ENCODE peak calls at places on chromosomes 12 and 14, in five cellular contexts. D is GM23248, I is left ventricle myocardium inferior, X is HCT116, N is cardiac muscle cell. E is an unnamed sample. For H3K36me3 and H3K9me3, the result is how much of the 10 kb centered on the place peaks cover.

GRCh38 chr12:46227616-46228015 is 41.2 kb downstream of the SLC38A1 start:
- DNase-seq in D (no peak), I (no peak), X (no peak), N (no peak), E (no peak)

GRCh38 chr14:79842270-79842669 is 369.0 kb downstream of the DIO2 start:
- DNase-seq in D (peak), I (peak), X (no peak), N (peak), E (peak)

GRCh38 chr14:20719777-20720176 is 25.9 kb upstream of the EDDM3A start:
- DNase-seq in D (no peak), I (no peak), X (no peak), N (no peak), E (no peak)

GRCh38 chr12:124767075-124767821 is 96.4 kb downstream of the SCARB1 start:
- DNase-seq in D (peak), I (peak), X (no peak), N (peak), E (peak)

GRCh38 chr12:53746592-53747491 is 4.9 kb downstream of the CISTR start:
- DNase-seq in D (peak), I (peak), X (peak), N (peak), E (peak)

GRCh38 chr14:97592341-97592980 is 795.3 kb downstream of the VRK1 start:
- DNase-seq in D (no peak), I (no peak), X (no peak), N (no peak), E (no peak)

GRCh38 chr14:65492277-65492676 is 79.7 kb downstream of the FUT8 start:
- DNase-seq in D (no peak), I (no peak), X (no peak), N (no peak), E (no peak)

GRCh38 chr14:50320279-50320678 is 8.2 kb downstream of the DMAC2L start:
- DNase-seq in D (peak), I (no peak), X (no peak), N (peak), E (no peak)

GRCh38 chr14:81268016-81268416 is 47.3 kb upstream of the GTF2A1 start:
- DNase-seq in D (peak), I (no peak), X (no peak), N (no peak), E (no peak)

GRCh38 chr12:48191096-48191495 is 7.7 kb downstream of the CCDC184 start:
- DNase-seq in D (no peak), I (no peak), X (no peak), N (no peak), E (no peak)

GRCh38 chr12:113689047-113689610 is 217.5 kb upstream of the LHX5 start:
- DNase-seq in D (no peak), I (no peak), X (no peak), N (no peak), E (no peak)

GRCh38 chr14:61321385-61322010 is at the start of gene PRKCH:
- DNase-seq in D (peak), I (peak), X (peak), N (peak), E (peak)

GRCh38 chr14:100800041-100800440 is 25.9 kb upstream of the MEG3 start:
- DNase-seq in D (no peak), I (no peak), X (no peak), N (no peak), E (no peak)

GRCh38 chr12:51025182-51025747 is 919 bp downstream of the SLC11A2 start:
- DNase-seq in D (no peak), I (no peak), X (no peak), N (no peak), E (no peak)

GRCh38 chr14:51318777-51319176 is 78.7 kb downstream of the TMX1 start:
- DNase-seq in D (peak), I (no peak), X (no peak), N (no peak), E (no peak)

GRCh38 chr14:67765192-67765834 is 51.1 kb downstream of the ZFYVE26 start:
- DNase-seq in D (no peak), I (no peak), X (no peak), N (no peak), E (no peak)

GRCh38 chr14:25049127-25049558 is 804 bp downstream of the STXBP6 start:
- DNase-seq in D (peak), I (no peak), X (no peak), N (peak), E (no peak)

GRCh38 chr12:131221061-131221945 is 267.6 kb downstream of the ADGRD1 start:
- DNase-seq in D (no peak), I (no peak), X (no peak), N (no peak), E (no peak)

GRCh38 chr12:64650762-64651161 is 40.5 kb downstream of the RASSF3 start:
- DNase-seq in D (no peak), I (no peak), X (no peak), N (no peak), E (peak)

GRCh38 chr12:127677537-127678131 is 589.3 kb upstream of the TMEM132C start:
- DNase-seq in D (peak), I (peak), X (no peak), N (peak), E (peak)

GRCh38 chr12:63917864-63918742 is 73.6 kb downstream of the SRGAP1 start:
- DNase-seq in D (peak), I (no peak), X (peak), N (peak), E (peak)

GRCh38 chr12:93938921-93939320 is 209.5 kb upstream of the PLXNC1 start:
- DNase-seq in D (peak), I (no peak), X (no peak), N (no peak), E (no peak)

GRCh38 chr12:76299536-76300296 is 48.5 kb downstream of the BBS10 start:
- DNase-seq in D (no peak), I (no peak), X (peak), N (no peak), E (no peak)

GRCh38 chr12:124675881-124676688 is 108.7 kb upstream of the NCOR2 start:
- DNase-seq in D (peak), I (no peak), X (no peak), N (peak), E (no peak)

GRCh38 chr12:128661216-128661550 is 162.6 kb downstream of the SLC15A4 start:
- DNase-seq in D (no peak), I (no peak), X (no peak), N (no peak), E (no peak)

GRCh38 chr14:74952697-74953484 is 2.5 kb downstream of the PGF start:
- DNase-seq in D (no peak), I (no peak), X (no peak), N (no peak), E (no peak)

GRCh38 chr12:19739195-19739776 is 300.0 kb downstream of the AEBP2 start:
- DNase-seq in D (peak), I (no peak), X (peak), N (peak), E (no peak)

GRCh38 chr12:31369712-31370521 is 44.0 kb upstream of the SINHCAF start:
- DNase-seq in D (peak), I (peak), X (no peak), N (peak), E (no peak)

GRCh38 chr12:6688543-6688999 is 604 bp downstream of the ZNF384 start:
- DNase-seq in D (peak), I (no peak), X (no peak), N (no peak), E (peak)

GRCh38 chr12:102169922-102170698 is 27.5 kb downstream of the PMCH start:
- DNase-seq in D (peak), I (no peak), X (peak), N (peak), E (no peak)

GRCh38 chr12:51749201-51749985 is 99.1 kb downstream of the FIGNL2 start:
- DNase-seq in D (no peak), I (no peak), X (no peak), N (no peak), E (no peak)

GRCh38 chr14:51006781-51007211 is 62.5 kb upstream of the PYGL start:
- DNase-seq in D (peak), I (no peak), X (no peak), N (peak), E (peak)

GRCh38 chr12:89384050-89384749 is 31.9 kb upstream of the DUSP6 start:
- DNase-seq in D (peak), I (peak), X (no peak), N (peak), E (peak)

GRCh38 chr14:75196468-75196867 is 20.1 kb upstream of the TMED10 start:
- DNase-seq in D (no peak), I (no peak), X (no peak), N (no peak), E (no peak)

GRCh38 chr12:31783996-31784645 is 55.3 kb upstream of the AMN1 start:
- DNase-seq in D (no peak), I (no peak), X (no peak), N (no peak), E (no peak)

GRCh38 chr12:97474987-97475386 is 12.4 kb downstream of the RMST start:
- DNase-seq in D (no peak), I (no peak), X (no peak), N (no peak), E (no peak)

GRCh38 chr12:25904442-25904841 is 54.0 kb upstream of the RASSF8 start:
- DNase-seq in D (peak), I (no peak), X (no peak), N (peak), E (no peak)

GRCh38 chr12:66241061-66242043 is 52.3 kb downstream of the IRAK3 start:
- DNase-seq in D (peak), I (no peak), X (no peak), N (peak), E (peak)

GRCh38 chr14:104753528-104754212 is 723 bp downstream of the SIVA1 start:
- DNase-seq in D (peak), I (no peak), X (no peak), N (no peak), E (no peak)

DNA sequence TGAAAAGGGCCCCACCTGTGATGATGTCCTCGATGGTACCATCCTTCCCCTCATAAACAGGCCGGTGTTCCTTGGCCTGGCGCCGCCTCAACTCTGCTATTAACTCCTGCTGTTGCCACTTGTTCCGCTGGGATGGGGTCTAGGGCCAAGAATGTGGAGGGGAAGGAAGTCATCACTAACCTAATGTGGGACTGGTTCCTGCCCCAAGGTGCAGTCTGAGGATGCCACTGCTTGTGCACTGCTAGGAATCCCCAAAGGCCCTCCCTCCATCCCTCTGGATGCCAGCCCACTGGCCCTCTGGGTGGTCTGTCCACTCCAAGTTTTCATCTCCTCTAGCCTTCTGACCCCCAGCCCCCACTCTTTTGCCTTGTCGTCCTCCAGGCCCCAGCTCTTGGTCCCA is 23.5 kb downstream of the PRPF40B start:
- DNase-seq in D (no peak), I (no peak), X (no peak), N (no peak), E (no peak)
- H3K36me3 ChIP-seq in D (under half), I (half or more), X (under half), N (under half), E (under half)

DNA sequence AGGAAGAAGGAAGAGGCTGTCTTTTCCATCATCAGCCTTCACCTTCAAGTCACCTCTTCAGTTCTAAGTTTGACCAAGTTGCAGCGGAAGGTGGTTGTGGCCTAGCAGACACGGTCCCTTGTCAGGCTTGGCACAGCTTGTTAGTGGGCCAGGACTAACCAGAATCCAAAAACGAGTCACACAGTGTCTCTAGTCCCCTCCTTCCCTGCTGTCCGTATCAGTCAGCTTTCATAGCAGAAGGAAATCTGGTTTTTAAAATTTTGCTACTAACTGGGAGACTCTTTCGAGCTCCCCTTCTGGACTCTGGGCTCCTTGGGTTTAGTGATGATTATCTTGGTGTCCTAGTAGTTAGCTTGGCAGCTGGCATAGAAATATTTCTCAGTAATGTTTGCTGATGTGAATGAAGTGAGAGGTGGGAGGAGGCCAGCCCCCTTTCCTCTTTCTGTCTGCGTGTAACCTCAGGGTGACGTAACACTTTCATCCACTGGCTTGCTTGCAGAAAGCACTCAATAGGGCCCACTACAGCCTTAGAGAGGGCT is 3.8 kb downstream of the ETV6 start:
- DNase-seq in D (peak), I (no peak), X (no peak), N (peak), E (no peak)
- H3K4me3 ChIP-seq in D (peak), I (peak), X (no peak), N (no peak), E (peak)

GRCh38 chr14:105982664-105983063 is 456.3 kb downstream of the TMEM121 start:
- DNase-seq in D (no peak), I (no peak), X (no peak), N (no peak), E (no peak)
- H3K9me3 ChIP-seq in D (under half), I (under half), X (under half), N (under half), E (under half)

GRCh38 chr14:91473046-91473445 is 37.1 kb downstream of the PPP4R3A start:
- DNase-seq in D (no peak), I (no peak), X (no peak), N (no peak), E (no peak)

GRCh38 chr14:91482278-91483023 is 27.7 kb downstream of the PPP4R3A start:
- DNase-seq in D (peak), I (no peak), X (no peak), N (peak), E (no peak)

DNA sequence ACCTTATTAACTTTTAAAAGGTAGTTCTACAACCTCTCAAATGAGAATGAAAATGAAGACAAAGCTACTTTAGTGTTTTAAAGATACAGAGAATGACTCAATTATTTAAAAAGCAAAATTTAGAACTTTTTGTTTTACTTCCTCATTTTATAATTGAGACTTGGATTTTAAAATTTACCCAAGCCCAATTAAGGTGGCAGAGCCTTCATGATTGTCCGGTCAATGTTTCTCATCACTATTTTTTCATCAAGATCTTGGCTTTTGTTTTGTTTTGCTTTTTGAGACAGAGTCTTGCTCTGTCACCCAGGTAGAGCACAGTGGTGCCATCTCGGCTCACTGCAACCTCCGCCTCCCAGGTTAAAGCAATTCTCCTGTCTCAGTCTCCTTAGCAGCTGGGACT is 32.7 kb downstream of the PPP4R3A start:
- DNase-seq in D (no peak), I (no peak), X (no peak), N (no peak), E (no peak)
- H3K36me3 ChIP-seq in D (half or more), I (half or more), X (half or more), N (half or more), E (under half)

GRCh38 chr14:56145965-56146364 is 27.8 kb downstream of the PELI2 start:
- DNase-seq in D (peak), I (no peak), X (no peak), N (peak), E (peak)
- H3K4me3 ChIP-seq in D (no peak), I (no peak), X (no peak), N (no peak), E (no peak)

GRCh38 chr12:40832668-40833067 is 140.4 kb downstream of the CNTN1 start:
- DNase-seq in D (no peak), I (no peak), X (no peak), N (no peak), E (no peak)
- H3K9me3 ChIP-seq in D (under half), I (under half), X (under half), N (under half), E (under half)

DNA sequence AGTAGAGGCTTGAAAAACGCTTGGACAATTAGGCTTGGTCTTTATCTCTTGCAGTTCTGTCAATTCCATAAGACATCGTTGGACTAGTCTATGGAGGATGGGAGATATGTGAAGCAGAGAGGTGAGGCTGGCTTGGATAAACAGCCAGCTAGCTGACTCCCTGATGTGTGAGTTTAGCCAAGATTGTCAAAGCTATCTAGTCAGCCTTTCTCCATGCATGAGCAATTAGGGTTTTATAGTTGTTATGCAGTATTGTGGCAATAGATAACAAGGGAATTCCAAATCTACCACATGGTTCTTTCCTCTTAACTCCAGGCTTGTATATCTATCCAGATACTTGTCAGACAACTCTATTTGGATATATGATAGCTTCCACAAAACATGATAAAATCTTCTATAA is 153.6 kb upstream of the NRXN3 start:
- DNase-seq in D (no peak), I (no peak), X (no peak), N (no peak), E (no peak)
- H3K36me3 ChIP-seq in D (under half), I (under half), X (under half), N (under half), E (under half)

GRCh38 chr12:14393736-14394135 is 28.3 kb downstream of the ATF7IP start:
- DNase-seq in D (peak), I (no peak), X (no peak), N (no peak), E (no peak)
- H3K4me3 ChIP-seq in D (no peak), I (peak), X (no peak), N (no peak), E (no peak)

DNA sequence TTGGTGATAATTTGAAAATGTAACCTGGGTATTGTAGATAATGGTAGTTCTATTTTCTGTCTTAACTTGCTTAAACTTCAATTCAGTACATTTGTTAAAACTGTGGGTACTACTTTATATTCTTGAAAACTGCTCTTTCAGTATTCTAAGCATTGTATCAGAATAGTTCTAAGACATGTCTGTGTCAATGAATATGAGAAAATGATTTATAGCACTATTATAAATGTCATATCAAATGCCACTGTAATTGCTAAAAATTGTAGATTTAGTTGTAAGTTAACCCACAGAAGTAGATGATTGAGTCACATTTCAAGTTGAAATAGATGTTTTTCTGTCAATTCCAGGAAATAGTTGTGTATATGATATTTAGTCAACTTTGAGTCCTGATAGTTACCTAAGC is 2.4 kb downstream of the NAA30 start:
- DNase-seq in D (no peak), I (no peak), X (no peak), N (no peak), E (no peak)
- H3K9me3 ChIP-seq in D (under half), I (under half), X (under half), N (under half), E (under half)